ENCODE peak calls at places on chromosomes 7 and 10, in seven cellular contexts. One of them, this sample, is unnamed. For H3K9me3, the result is how much of the 10 kb centered on the place peaks cover.

GRCh38 chr10:52883996-52884871 is 111.7 kb upstream of the MBL2 start:
- DNase-seq in A549: peak
- DNase-seq in tibial nerve: peak
- DNase-seq in PC-3: peak
- DNase-seq in adipocyte: peak
- DNase-seq in heart left ventricle: no peak
- DNase-seq in NT2/D1: peak
- DNase-seq in this sample: no peak

GRCh38 chr10:86964061-86964846 is 4.0 kb upstream of the ADIRF start:
- DNase-seq in tibial nerve: no peak
- DNase-seq in PC-3: no peak
- DNase-seq in adipocyte: no peak
- DNase-seq in NT2/D1: no peak
- DNase-seq in heart left ventricle: peak
- DNase-seq in A549: no peak
- DNase-seq in this sample: no peak

GRCh38 chr10:10798543-10799192 is 219.0 kb upstream of the CELF2 start:
- DNase-seq in A549: no peak
- DNase-seq in adipocyte: no peak
- DNase-seq in PC-3: no peak
- DNase-seq in NT2/D1: no peak
- DNase-seq in tibial nerve: no peak
- DNase-seq in heart left ventricle: no peak
- DNase-seq in this sample: no peak

GRCh38 chr10:46538155-46538554 is 18.3 kb downstream of the GPRIN2 start:
- DNase-seq in A549: no peak
- DNase-seq in tibial nerve: no peak
- DNase-seq in NT2/D1: no peak
- DNase-seq in PC-3: no peak
- DNase-seq in heart left ventricle: no peak
- DNase-seq in adipocyte: no peak
- DNase-seq in this sample: no peak

GRCh38 chr10:113937756-113938155 is 83.3 kb downstream of the NHLRC2 start:
- DNase-seq in tibial nerve: no peak
- DNase-seq in heart left ventricle: no peak
- DNase-seq in adipocyte: no peak
- DNase-seq in NT2/D1: no peak
- DNase-seq in A549: no peak
- DNase-seq in PC-3: no peak
- DNase-seq in this sample: no peak

GRCh38 chr10:62554632-62555199 is 180.5 kb downstream of the ZNF365 start:
- DNase-seq in NT2/D1: no peak
- DNase-seq in PC-3: peak
- DNase-seq in adipocyte: peak
- DNase-seq in tibial nerve: no peak
- DNase-seq in A549: no peak
- DNase-seq in heart left ventricle: no peak
- DNase-seq in this sample: peak

GRCh38 chr7:154709840-154710520 is 292.9 kb downstream of the PAXIP1 start:
- DNase-seq in NT2/D1: no peak
- DNase-seq in A549: no peak
- DNase-seq in adipocyte: no peak
- DNase-seq in heart left ventricle: no peak
- DNase-seq in PC-3: no peak
- DNase-seq in tibial nerve: no peak
- DNase-seq in this sample: no peak

GRCh38 chr7:140404565-140405080 is 765 bp downstream of the RAB19 start:
- DNase-seq in A549: no peak
- DNase-seq in adipocyte: peak
- DNase-seq in heart left ventricle: no peak
- DNase-seq in PC-3: peak
- DNase-seq in NT2/D1: no peak
- DNase-seq in tibial nerve: no peak
- DNase-seq in this sample: no peak

GRCh38 chr10:122018951-122019413 is 30.0 kb downstream of the TACC2 start:
- DNase-seq in heart left ventricle: no peak
- DNase-seq in tibial nerve: no peak
- DNase-seq in adipocyte: no peak
- DNase-seq in NT2/D1: no peak
- DNase-seq in A549: no peak
- DNase-seq in PC-3: peak
- DNase-seq in this sample: no peak

GRCh38 chr7:519974-520458 is 370 bp upstream of the PDGFA start:
- DNase-seq in adipocyte: peak
- DNase-seq in NT2/D1: no peak
- DNase-seq in A549: peak
- DNase-seq in PC-3: peak
- DNase-seq in heart left ventricle: no peak
- DNase-seq in tibial nerve: no peak
- DNase-seq in this sample: peak

GRCh38 chr7:43888983-43889945 is 17.1 kb downstream of the URGCP start:
- DNase-seq in tibial nerve: no peak
- DNase-seq in NT2/D1: no peak
- DNase-seq in A549: no peak
- DNase-seq in adipocyte: peak
- DNase-seq in PC-3: no peak
- DNase-seq in heart left ventricle: no peak
- DNase-seq in this sample: no peak

GRCh38 chr10:70693619-70694286 is 21.4 kb downstream of the ADAMTS14 start:
- DNase-seq in tibial nerve: peak
- DNase-seq in adipocyte: peak
- DNase-seq in A549: no peak
- DNase-seq in NT2/D1: no peak
- DNase-seq in PC-3: no peak
- DNase-seq in heart left ventricle: no peak
- DNase-seq in this sample: peak

GRCh38 chr7:44305564-44306507 is 19.6 kb downstream of the CAMK2B start:
- DNase-seq in PC-3: no peak
- DNase-seq in NT2/D1: no peak
- DNase-seq in A549: no peak
- DNase-seq in adipocyte: no peak
- DNase-seq in tibial nerve: no peak
- DNase-seq in heart left ventricle: no peak
- DNase-seq in this sample: peak

GRCh38 chr7:155233703-155234492 is 63.8 kb upstream of the INSIG1 start:
- DNase-seq in NT2/D1: no peak
- DNase-seq in adipocyte: no peak
- DNase-seq in A549: no peak
- DNase-seq in tibial nerve: no peak
- DNase-seq in PC-3: no peak
- DNase-seq in heart left ventricle: no peak
- DNase-seq in this sample: no peak

GRCh38 chr7:77351539-77352004 is 64.6 kb downstream of the GSAP start:
- DNase-seq in tibial nerve: no peak
- DNase-seq in NT2/D1: no peak
- DNase-seq in adipocyte: no peak
- DNase-seq in PC-3: no peak
- DNase-seq in heart left ventricle: no peak
- DNase-seq in A549: no peak
- DNase-seq in this sample: no peak

GRCh38 chr10:71795248-71795647 is 21.9 kb upstream of the VSIR start:
- DNase-seq in tibial nerve: no peak
- DNase-seq in heart left ventricle: peak
- DNase-seq in PC-3: peak
- DNase-seq in adipocyte: peak
- DNase-seq in NT2/D1: no peak
- DNase-seq in A549: no peak
- DNase-seq in this sample: no peak

GRCh38 chr7:106124176-106124575 is 12.1 kb upstream of the SYPL1 start:
- DNase-seq in PC-3: no peak
- DNase-seq in heart left ventricle: no peak
- DNase-seq in NT2/D1: no peak
- DNase-seq in A549: no peak
- DNase-seq in tibial nerve: no peak
- DNase-seq in adipocyte: no peak
- DNase-seq in this sample: no peak

GRCh38 chr7:105010538-105011523 is 3.2 kb upstream of the KMT2E start:
- DNase-seq in tibial nerve: no peak
- DNase-seq in NT2/D1: no peak
- DNase-seq in PC-3: no peak
- DNase-seq in heart left ventricle: no peak
- DNase-seq in adipocyte: peak
- DNase-seq in A549: no peak
- DNase-seq in this sample: no peak

GRCh38 chr10:15123749-15124184 is 26.6 kb downstream of the RPP38 start:
- DNase-seq in PC-3: peak
- DNase-seq in tibial nerve: no peak
- DNase-seq in heart left ventricle: no peak
- DNase-seq in NT2/D1: no peak
- DNase-seq in adipocyte: peak
- DNase-seq in A549: no peak
- DNase-seq in this sample: no peak

GRCh38 chr10:21675157-21675796 is 141.2 kb downstream of the MLLT10 start:
- DNase-seq in adipocyte: peak
- DNase-seq in NT2/D1: peak
- DNase-seq in tibial nerve: peak
- DNase-seq in A549: peak
- DNase-seq in heart left ventricle: no peak
- DNase-seq in PC-3: peak
- DNase-seq in this sample: peak

GRCh38 chr7:107659666-107660065 is 962 bp upstream of the SLC26A4 start:
- DNase-seq in A549: no peak
- DNase-seq in tibial nerve: no peak
- DNase-seq in PC-3: peak
- DNase-seq in heart left ventricle: no peak
- DNase-seq in adipocyte: peak
- DNase-seq in NT2/D1: no peak
- DNase-seq in this sample: no peak

GRCh38 chr7:14507617-14508016 is 394.9 kb downstream of the DGKB start:
- DNase-seq in heart left ventricle: no peak
- DNase-seq in A549: no peak
- DNase-seq in NT2/D1: no peak
- DNase-seq in tibial nerve: no peak
- DNase-seq in PC-3: peak
- DNase-seq in adipocyte: no peak
- DNase-seq in this sample: peak

GRCh38 chr10:76942556-76943416 is 694.8 kb downstream of the KCNMA1 start:
- DNase-seq in A549: no peak
- DNase-seq in NT2/D1: no peak
- DNase-seq in tibial nerve: no peak
- DNase-seq in PC-3: peak
- DNase-seq in adipocyte: no peak
- DNase-seq in heart left ventricle: no peak
- DNase-seq in this sample: no peak

DNA sequence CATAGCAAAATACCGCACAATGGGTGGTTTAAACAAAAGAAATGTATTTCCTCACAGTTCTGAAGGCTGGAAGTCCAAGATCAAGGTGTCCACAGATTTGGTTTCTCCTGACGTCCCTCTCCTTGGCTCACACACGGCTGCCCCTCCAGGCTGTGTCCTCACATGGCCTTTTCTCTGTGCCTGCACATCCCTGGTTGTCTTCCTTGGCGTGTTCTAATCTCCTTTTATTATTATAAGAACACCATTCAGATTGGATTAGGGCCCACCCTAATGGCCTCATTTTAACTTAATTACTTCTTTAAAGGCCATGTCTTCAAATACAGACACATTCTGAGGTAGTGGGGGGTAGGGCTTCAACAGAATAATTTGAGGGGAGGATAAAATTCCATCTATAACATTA is 87.9 kb downstream of the FZD1 start:
- DNase-seq in PC-3: no peak
- DNase-seq in adipocyte: no peak
- DNase-seq in tibial nerve: no peak
- DNase-seq in heart left ventricle: no peak
- DNase-seq in NT2/D1: no peak
- DNase-seq in A549: no peak
- DNase-seq in this sample: no peak
- H3K4me3 ChIP-seq in PC-3: no peak
- H3K4me3 ChIP-seq in adipocyte: no peak
- H3K4me3 ChIP-seq in tibial nerve: no peak
- H3K4me3 ChIP-seq in heart left ventricle: no peak
- H3K4me3 ChIP-seq in NT2/D1: no peak
- H3K4me3 ChIP-seq in A549: no peak
- H3K4me3 ChIP-seq in this sample: no peak

GRCh38 chr10:131116216-131117005 is 195.1 kb downstream of the TCERG1L start:
- DNase-seq in PC-3: no peak
- DNase-seq in adipocyte: no peak
- DNase-seq in A549: no peak
- DNase-seq in NT2/D1: no peak
- DNase-seq in heart left ventricle: no peak
- DNase-seq in tibial nerve: no peak
- DNase-seq in this sample: no peak
- H3K9me3 ChIP-seq in PC-3: under half
- H3K9me3 ChIP-seq in adipocyte: under half
- H3K9me3 ChIP-seq in A549: under half
- H3K9me3 ChIP-seq in NT2/D1: under half
- H3K9me3 ChIP-seq in heart left ventricle: under half
- H3K9me3 ChIP-seq in tibial nerve: under half
- H3K9me3 ChIP-seq in this sample: under half

DNA sequence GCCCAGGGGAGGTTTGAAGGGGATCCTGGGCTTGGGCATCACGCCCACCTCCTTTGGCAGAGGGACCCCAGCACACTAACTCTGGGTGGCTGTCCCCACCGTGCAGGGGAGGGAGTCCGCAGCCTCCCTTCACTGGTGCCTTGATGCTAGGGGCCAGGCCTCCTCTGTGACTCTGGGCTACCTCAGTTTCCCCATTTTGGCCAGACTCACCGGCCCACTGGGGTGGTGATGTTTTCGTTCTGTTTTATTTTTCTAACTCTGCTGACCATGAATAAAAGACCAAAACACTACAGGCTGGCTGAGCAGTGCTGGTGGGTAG is 507 bp upstream of the TRIP6 start:
- DNase-seq in adipocyte: no peak
- DNase-seq in NT2/D1: no peak
- DNase-seq in tibial nerve: no peak
- DNase-seq in heart left ventricle: no peak
- DNase-seq in A549: no peak
- DNase-seq in PC-3: no peak
- DNase-seq in this sample: no peak
- H3K4me3 ChIP-seq in adipocyte: peak
- H3K4me3 ChIP-seq in NT2/D1: peak
- H3K4me3 ChIP-seq in tibial nerve: peak
- H3K4me3 ChIP-seq in heart left ventricle: peak
- H3K4me3 ChIP-seq in A549: peak
- H3K4me3 ChIP-seq in PC-3: peak
- H3K4me3 ChIP-seq in this sample: peak

GRCh38 chr10:105973252-105973877 is 1191.1 kb downstream of the SORCS1 start:
- DNase-seq in A549: no peak
- DNase-seq in NT2/D1: no peak
- DNase-seq in tibial nerve: no peak
- DNase-seq in PC-3: no peak
- DNase-seq in heart left ventricle: no peak
- DNase-seq in adipocyte: no peak
- DNase-seq in this sample: no peak

GRCh38 chr10:105974803-105975456 is 1189.6 kb downstream of the SORCS1 start:
- DNase-seq in PC-3: peak
- DNase-seq in A549: no peak
- DNase-seq in NT2/D1: peak
- DNase-seq in adipocyte: peak
- DNase-seq in heart left ventricle: no peak
- DNase-seq in tibial nerve: peak
- DNase-seq in this sample: peak

GRCh38 chr10:105973912-105974311 is 1190.6 kb downstream of the SORCS1 start:
- DNase-seq in A549: no peak
- DNase-seq in adipocyte: no peak
- DNase-seq in PC-3: no peak
- DNase-seq in NT2/D1: no peak
- DNase-seq in heart left ventricle: no peak
- DNase-seq in tibial nerve: no peak
- DNase-seq in this sample: no peak

GRCh38 chr10:105969884-105970377 is 1194.6 kb downstream of the SORCS1 start:
- DNase-seq in PC-3: no peak
- DNase-seq in adipocyte: no peak
- DNase-seq in tibial nerve: no peak
- DNase-seq in heart left ventricle: no peak
- DNase-seq in A549: no peak
- DNase-seq in NT2/D1: no peak
- DNase-seq in this sample: no peak

GRCh38 chr10:105971460-105971859 is 1193.0 kb downstream of the SORCS1 start:
- DNase-seq in PC-3: no peak
- DNase-seq in A549: no peak
- DNase-seq in heart left ventricle: no peak
- DNase-seq in adipocyte: no peak
- DNase-seq in tibial nerve: no peak
- DNase-seq in NT2/D1: no peak
- DNase-seq in this sample: no peak
- H3K9me3 ChIP-seq in PC-3: under half
- H3K9me3 ChIP-seq in A549: under half
- H3K9me3 ChIP-seq in heart left ventricle: under half
- H3K9me3 ChIP-seq in adipocyte: under half
- H3K9me3 ChIP-seq in tibial nerve: under half
- H3K9me3 ChIP-seq in NT2/D1: under half
- H3K9me3 ChIP-seq in this sample: under half